ENCODE peak calls at places on chromosomes 7 and 10, in six cellular contexts. K is heart left ventricle, Z is psoas muscle, S is fibroblast of villous mesenchyme, C is fibroblast of the aortic adventitia, D is H7. G is an unnamed sample.

GRCh38 chr7:129553861-129554530 is 51.7 kb downstream of the SMKR1 start:
- DNase-seq in K (no peak), C (peak), Z (no peak), D (no peak), S (no peak), G (no peak)

GRCh38 chr7:88111136-88111748 is 108.6 kb downstream of the SRI start:
- DNase-seq in C (peak), D (no peak), K (no peak), S (peak), Z (no peak), G (no peak)

GRCh38 chr10:12702215-12702614 is 299.3 kb downstream of the CCDC3 start:
- DNase-seq in K (no peak), D (no peak), C (no peak), Z (no peak), S (no peak), G (no peak)

GRCh38 chr7:36514289-36515243 is 124.9 kb downstream of the ANLN start:
- DNase-seq in D (no peak), K (no peak), Z (no peak), S (no peak), C (no peak), G (no peak)

GRCh38 chr10:18157909-18158308 is 17.7 kb downstream of the CACNB2 start:
- DNase-seq in C (peak), K (no peak), Z (no peak), S (peak), D (no peak), G (no peak)

GRCh38 chr7:135407884-135408283 is 102.0 kb downstream of the CNOT4 start:
- DNase-seq in S (no peak), Z (no peak), D (no peak), K (no peak), C (no peak), G (no peak)

GRCh38 chr10:110228066-110228465 is 20.7 kb downstream of the MXI1 start:
- DNase-seq in K (no peak), Z (no peak), S (no peak), C (no peak), D (no peak), G (no peak)

GRCh38 chr10:34581871-34582532 is 233.1 kb downstream of the PARD3 start:
- DNase-seq in D (no peak), S (peak), C (peak), K (no peak), Z (no peak), G (no peak)

GRCh38 chr7:149885191-149886017 is 11.6 kb downstream of the ATP6V0E2 start:
- DNase-seq in D (peak), S (no peak), Z (no peak), K (no peak), C (no peak), G (no peak)

GRCh38 chr10:17888189-17888588 is 63.5 kb upstream of the SLC39A12 start:
- DNase-seq in C (no peak), S (no peak), K (no peak), Z (no peak), D (no peak), G (no peak)

GRCh38 chr10:117005454-117006055 is 568 bp upstream of the SHTN1 start:
- DNase-seq in Z (no peak), S (peak), D (peak), C (no peak), K (no peak), G (no peak)

GRCh38 chr10:107919626-107920235 is 755.2 kb upstream of the SORCS1 start:
- DNase-seq in C (no peak), Z (no peak), K (no peak), D (no peak), S (peak), G (no peak)

GRCh38 chr7:154913645-154914579 is 89.0 kb downstream of the PAXIP1 start:
- DNase-seq in Z (peak), D (peak), K (peak), C (peak), S (peak), G (peak)

GRCh38 chr10:69645296-69645665 is 15.2 kb downstream of the FAM241B start:
- DNase-seq in K (no peak), C (no peak), D (peak), S (no peak), Z (peak), G (no peak)

GRCh38 chr7:102155821-102156441 is 130.7 kb upstream of the SH2B2 start:
- DNase-seq in D (no peak), K (no peak), C (no peak), Z (no peak), S (peak), G (no peak)

GRCh38 chr10:91097313-91097712 is 123.2 kb upstream of the PCGF5 start:
- DNase-seq in Z (no peak), D (no peak), K (no peak), C (no peak), S (no peak), G (no peak)

GRCh38 chr7:149462101-149462520 is 1.2 kb upstream of the ZNF777 start:
- DNase-seq in K (no peak), Z (no peak), C (no peak), D (no peak), S (no peak), G (no peak)

GRCh38 chr7:150317748-150318444 is 5.3 kb upstream of the LRRC61 start:
- DNase-seq in S (peak), K (no peak), Z (no peak), C (peak), D (peak), G (no peak)

GRCh38 chr10:48306870-48307531 is 524 bp downstream of the MAPK8 start:
- DNase-seq in S (peak), K (peak), D (peak), Z (peak), C (peak), G (peak)

GRCh38 chr7:133703547-133703946 is 423.6 kb upstream of the LRGUK start:
- DNase-seq in S (peak), Z (no peak), K (no peak), D (no peak), C (peak), G (no peak)

GRCh38 chr7:39539816-39540215 is 26.4 kb upstream of the YAE1 start:
- DNase-seq in S (no peak), K (no peak), Z (no peak), D (peak), C (no peak), G (no peak)

GRCh38 chr7:5773661-5774086 is 7.8 kb downstream of the RNF216 start:
- DNase-seq in S (peak), C (peak), Z (no peak), K (no peak), D (no peak), G (peak)

GRCh38 chr10:8138471-8138870 is 84.0 kb downstream of the GATA3 start:
- DNase-seq in D (no peak), K (no peak), S (no peak), C (peak), Z (no peak), G (no peak)

GRCh38 chr7:131028293-131028692 is 294.3 kb upstream of the KLF14 start:
- DNase-seq in K (no peak), S (no peak), C (no peak), D (no peak), Z (no peak), G (no peak)

GRCh38 chr7:93856319-93856718 is 34.2 kb downstream of the TFPI2 start:
- DNase-seq in D (no peak), S (no peak), Z (no peak), K (no peak), C (peak), G (no peak)

GRCh38 chr7:112550468-112551060 is 69.8 kb downstream of the LSMEM1 start:
- DNase-seq in Z (no peak), C (peak), K (no peak), D (peak), S (peak), G (no peak)

DNA sequence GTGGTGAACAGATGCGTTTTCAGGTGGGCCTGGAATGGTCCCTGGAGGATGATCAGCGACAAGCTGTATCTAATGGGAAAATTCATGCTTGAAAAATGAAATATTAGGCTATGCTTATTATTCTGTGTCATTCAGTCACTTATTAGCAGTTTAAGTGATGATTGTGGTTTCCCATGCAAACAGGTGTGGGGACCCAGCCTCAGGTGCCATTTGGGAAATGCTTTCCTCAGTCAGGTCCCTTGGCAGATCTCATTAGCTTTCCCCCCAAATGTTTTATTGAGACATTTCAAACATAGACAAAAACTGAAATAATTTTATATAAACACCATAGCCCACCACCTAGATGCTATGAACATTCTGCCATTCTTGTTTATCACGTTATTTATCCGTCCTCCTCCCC is 411 bp upstream of the SNX10 start:
- DNase-seq in C (no peak), D (no peak), Z (no peak), S (no peak), K (no peak), G (no peak)
- H3K4me3 ChIP-seq in C (no peak), D (peak), Z (peak), S (peak), K (peak), G (peak)

DNA sequence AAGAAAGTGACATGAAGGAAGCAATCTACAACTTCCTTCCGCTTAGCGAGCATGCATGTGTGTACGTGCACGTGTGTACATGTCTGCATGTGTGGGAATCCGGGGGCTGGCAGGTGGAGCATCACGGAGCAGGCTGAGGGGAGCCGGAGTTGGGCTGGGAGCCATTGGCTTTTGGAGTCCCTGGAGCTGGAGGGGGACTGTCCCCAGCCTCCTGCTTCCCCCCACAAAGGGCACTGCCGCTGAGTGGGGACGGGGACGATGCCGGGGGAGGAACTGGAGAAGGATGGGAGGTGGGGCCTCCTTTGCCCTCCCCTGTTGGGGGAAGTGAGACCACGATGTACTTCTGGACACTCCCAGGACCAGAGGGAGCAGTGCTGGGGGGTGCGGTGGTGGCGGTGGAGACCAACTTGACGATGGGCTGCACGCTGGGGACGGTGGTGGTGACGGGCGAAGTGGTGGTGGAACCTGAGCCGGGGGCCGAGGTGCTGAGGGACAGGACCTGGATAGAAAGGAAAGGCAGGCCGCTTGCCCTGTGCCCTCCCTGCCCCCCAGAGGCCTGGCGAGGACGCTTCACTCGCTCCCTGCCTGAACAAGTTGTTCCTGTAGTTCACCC is 5.8 kb downstream of the AP4M1 start:
- DNase-seq in S (no peak), D (peak), C (no peak), K (no peak), Z (no peak), G (no peak)
- H3K4me3 ChIP-seq in S (no peak), D (no peak), C (no peak), K (no peak), Z (no peak), G (no peak)

DNA sequence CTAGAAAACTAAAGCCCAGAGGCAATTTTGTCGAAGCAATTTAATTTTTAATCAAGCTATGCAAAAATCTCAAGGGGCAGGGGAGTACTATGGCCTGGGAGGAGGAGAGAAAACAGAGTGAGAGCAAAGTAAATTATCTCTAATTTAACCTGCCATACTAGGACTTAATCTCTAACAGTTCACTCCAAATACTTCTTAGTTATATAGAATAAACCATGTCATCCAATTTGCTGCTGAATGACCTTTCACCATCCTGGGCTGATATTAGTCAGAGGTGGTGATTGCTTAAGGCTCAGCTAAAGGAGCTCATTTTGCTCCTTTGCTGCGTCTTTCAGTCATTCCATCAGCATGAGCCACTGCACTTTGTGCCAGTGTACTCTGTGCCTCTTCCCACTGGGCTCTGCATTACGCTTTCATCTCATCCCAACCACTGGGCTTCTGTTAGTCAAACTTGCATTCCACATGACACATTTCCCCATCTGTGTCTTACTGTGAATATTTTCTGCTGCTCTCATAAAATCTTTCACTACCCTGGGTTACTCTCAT is 84.2 kb downstream of the CD36 start:
- DNase-seq in D (no peak), Z (peak), K (no peak), C (peak), S (peak), G (peak)
- H3K4me3 ChIP-seq in D (no peak), Z (no peak), K (no peak), C (no peak), S (no peak), G (no peak)

GRCh38 chr10:33263453-33263852 is 71.0 kb downstream of the NRP1 start:
- DNase-seq in K (no peak), D (no peak), C (peak), Z (no peak), S (peak), G (no peak)
- H3K4me3 ChIP-seq in K (no peak), D (no peak), C (no peak), Z (no peak), S (no peak), G (no peak)

DNA sequence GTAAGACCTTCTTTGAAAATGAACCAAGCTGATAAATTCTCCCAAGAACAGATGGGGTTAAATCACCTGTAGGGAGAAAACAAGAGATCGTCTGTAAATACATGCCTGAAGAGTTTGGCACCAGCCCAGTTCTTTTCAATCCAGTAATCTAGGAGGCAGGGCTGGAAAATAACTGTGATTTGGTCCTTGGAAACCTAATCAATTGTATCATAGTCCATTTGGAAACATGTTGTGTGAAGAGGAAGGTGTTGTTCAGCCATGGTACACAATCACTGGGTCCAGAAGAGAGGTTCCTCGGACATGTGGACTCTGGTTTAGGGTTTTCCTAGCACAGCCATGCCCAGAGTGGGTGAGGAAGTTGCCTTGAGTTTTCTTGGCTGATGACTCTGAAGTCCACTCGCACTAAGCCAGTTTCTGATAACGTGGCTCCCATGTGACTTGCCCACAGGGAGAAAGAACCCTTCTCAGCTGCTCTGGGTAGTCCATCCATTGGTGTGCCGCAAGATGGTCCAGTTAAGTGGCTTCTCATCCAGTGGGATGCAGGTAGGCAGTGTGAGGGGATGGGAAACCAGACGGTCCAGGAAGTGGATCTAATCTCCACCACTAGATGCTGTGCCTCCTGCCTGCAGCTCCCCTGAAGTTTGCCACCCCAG is 5.1 kb downstream of the BLNK start:
- DNase-seq in K (no peak), D (no peak), Z (no peak), S (no peak), C (no peak), G (no peak)
- H3K4me3 ChIP-seq in K (no peak), D (no peak), Z (no peak), S (no peak), C (no peak), G (no peak)

DNA sequence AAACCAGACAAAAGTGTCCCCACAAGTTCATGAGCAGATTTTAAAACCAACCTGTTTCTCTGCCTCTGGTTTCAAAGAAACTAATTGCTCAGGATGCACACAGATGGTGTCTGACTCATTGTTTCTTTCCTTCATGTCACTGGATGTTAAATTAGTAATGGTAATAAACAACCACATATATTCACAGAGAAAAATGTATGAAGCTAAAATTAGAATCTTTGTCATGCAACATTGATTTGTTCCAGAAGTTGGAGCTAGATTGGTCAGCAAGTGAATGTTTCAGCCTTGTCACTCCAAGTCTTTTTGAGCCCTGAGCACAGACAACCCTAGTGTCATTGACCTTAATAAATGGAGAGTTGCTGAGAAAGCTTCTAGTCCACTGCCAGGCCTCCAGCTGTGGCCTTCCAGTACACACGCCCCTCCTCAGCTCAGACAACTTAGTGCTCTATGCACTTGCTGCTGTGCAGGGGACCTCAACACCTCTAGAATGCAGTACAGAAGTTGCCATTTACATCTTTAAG is 175.9 kb downstream of the CCDC71L start:
- DNase-seq in D (no peak), K (no peak), Z (no peak), S (peak), C (peak), G (no peak)
- H3K4me3 ChIP-seq in D (no peak), K (no peak), Z (no peak), S (no peak), C (no peak), G (no peak)

DNA sequence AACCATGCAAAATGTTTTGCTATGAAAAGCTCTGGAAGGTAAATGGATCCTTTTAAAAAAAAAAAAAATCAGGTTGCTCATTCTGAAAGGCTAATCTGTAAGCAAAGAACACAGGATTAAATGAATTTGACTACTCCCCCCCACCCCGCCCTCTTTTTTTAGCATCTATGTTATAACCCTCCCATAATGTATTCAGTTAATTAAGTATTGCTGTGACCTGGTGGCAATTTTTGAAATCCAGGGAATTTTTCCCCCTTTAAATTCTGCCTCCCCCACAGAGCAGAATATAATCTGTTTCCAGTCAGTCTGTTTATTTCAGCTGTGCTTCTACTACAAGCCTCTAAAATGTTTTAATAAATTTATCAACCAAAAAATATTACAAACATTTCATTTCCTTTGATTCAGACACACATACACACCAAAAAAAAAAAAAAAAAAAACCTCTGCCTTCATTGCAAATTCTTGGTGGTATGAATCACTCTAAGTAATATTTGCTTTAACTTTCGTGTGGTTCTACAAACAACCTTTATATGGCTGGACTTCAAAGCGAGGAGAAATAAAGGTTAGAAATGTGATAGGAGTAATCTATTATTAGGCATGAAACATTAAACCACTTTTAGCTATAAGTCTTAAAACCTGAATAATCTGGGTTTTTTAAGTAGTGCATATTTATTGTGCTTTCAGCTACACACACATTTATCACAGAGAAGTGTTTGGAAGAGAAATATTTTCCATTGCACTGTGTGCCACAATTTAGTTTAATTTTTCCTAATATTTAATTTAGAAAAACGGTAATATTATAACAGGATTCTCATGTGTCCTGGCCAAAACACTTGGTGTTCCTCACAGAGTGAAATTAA is 64.4 kb upstream of the ARID5B start:
- DNase-seq in Z (no peak), K (no peak), C (peak), D (no peak), S (peak), G (no peak)
- H3K4me3 ChIP-seq in Z (peak), K (no peak), C (no peak), D (no peak), S (no peak), G (peak)

GRCh38 chr10:124151466-124152095 is 58.2 kb upstream of the CHST15 start:
- DNase-seq in S (no peak), C (no peak), Z (peak), K (no peak), D (peak), G (no peak)

GRCh38 chr10:124152139-124152780 is 58.9 kb upstream of the CHST15 start:
- DNase-seq in S (peak), D (peak), K (no peak), Z (peak), C (peak), G (peak)

GRCh38 chr10:124155781-124156401 is 62.5 kb upstream of the CHST15 start:
- DNase-seq in K (no peak), D (no peak), C (peak), Z (peak), S (peak), G (no peak)

GRCh38 chr10:124152781-124153600 is 59.6 kb upstream of the CHST15 start:
- DNase-seq in C (peak), K (peak), Z (peak), D (peak), S (peak), G (peak)

GRCh38 chr10:124153601-124153930 is 60.2 kb upstream of the CHST15 start:
- DNase-seq in D (no peak), S (no peak), C (no peak), Z (no peak), K (no peak), G (no peak)
- H3K4me3 ChIP-seq in D (no peak), S (no peak), C (no peak), Z (no peak), K (no peak), G (no peak)

G was measured in thoracic aorta.